ENCODE peak calls at places on chromosomes 16 and 17, in eight cellular contexts. One of them, this sample, is unnamed.
A peak's percentile ranks its signal among the peaks of the same experiment; 100 is the strongest.

GRCh38 chr17:61265397-61265796 is 134.2 kb upstream of the TBX2 start:
- DNase-seq in body of pancreas: no peak
- DNase-seq in uterus: no peak
- DNase-seq in tibial nerve: no peak
- DNase-seq in A549: no peak
- DNase-seq in transverse colon: no peak
- DNase-seq in heart left ventricle: no peak
- DNase-seq in ovary: no peak
- DNase-seq in this sample: no peak

GRCh38 chr17:2179615-2180295 is 123.8 kb downstream of the SMG6 start:
- DNase-seq in body of pancreas: peak; percentile 83
- DNase-seq in uterus: peak; percentile 94
- DNase-seq in tibial nerve: peak; percentile 98
- DNase-seq in A549: no peak
- DNase-seq in transverse colon: peak; percentile 67
- DNase-seq in heart left ventricle: peak; percentile 89
- DNase-seq in ovary: peak; percentile 92
- DNase-seq in this sample: peak; percentile 92

GRCh38 chr16:88505405-88506082 is 52.5 kb downstream of the ZFPM1 start:
- DNase-seq in body of pancreas: peak; percentile 95
- DNase-seq in uterus: peak; percentile 37
- DNase-seq in tibial nerve: no peak
- DNase-seq in A549: peak; percentile 75
- DNase-seq in transverse colon: peak; percentile 89
- DNase-seq in heart left ventricle: no peak
- DNase-seq in ovary: no peak
- DNase-seq in this sample: peak; percentile 90

GRCh38 chr17:54521137-54521536 is 379.5 kb upstream of the TOM1L1 start:
- DNase-seq in body of pancreas: no peak
- DNase-seq in uterus: no peak
- DNase-seq in tibial nerve: no peak
- DNase-seq in A549: no peak
- DNase-seq in transverse colon: no peak
- DNase-seq in heart left ventricle: no peak
- DNase-seq in ovary: no peak
- DNase-seq in this sample: no peak

GRCh38 chr16:89360760-89361435 is 129.5 kb downstream of the ANKRD11 start:
- DNase-seq in body of pancreas: peak; percentile 40
- DNase-seq in uterus: no peak
- DNase-seq in tibial nerve: no peak
- DNase-seq in A549: no peak
- DNase-seq in transverse colon: peak; percentile 58
- DNase-seq in heart left ventricle: no peak
- DNase-seq in ovary: no peak
- DNase-seq in this sample: peak; percentile 57

GRCh38 chr17:39209317-39210092 is 9.4 kb downstream of the RPL19 start:
- DNase-seq in body of pancreas: peak; percentile 42
- DNase-seq in uterus: peak; percentile 79
- DNase-seq in tibial nerve: peak; percentile 74
- DNase-seq in A549: no peak
- DNase-seq in transverse colon: peak; percentile 70
- DNase-seq in heart left ventricle: peak; percentile 90
- DNase-seq in ovary: peak; percentile 81
- DNase-seq in this sample: no peak

GRCh38 chr17:17511971-17512858 is 16.0 kb upstream of the RASD1 start:
- DNase-seq in body of pancreas: no peak
- DNase-seq in uterus: peak; percentile 47
- DNase-seq in tibial nerve: no peak
- DNase-seq in A549: peak; percentile 39
- DNase-seq in transverse colon: no peak
- DNase-seq in heart left ventricle: peak; percentile 28
- DNase-seq in ovary: peak; percentile 37
- DNase-seq in this sample: peak; percentile 55

GRCh38 chr16:65010136-65010535 is 111.7 kb downstream of the CDH11 start:
- DNase-seq in body of pancreas: no peak
- DNase-seq in uterus: no peak
- DNase-seq in tibial nerve: no peak
- DNase-seq in A549: no peak
- DNase-seq in transverse colon: no peak
- DNase-seq in heart left ventricle: no peak
- DNase-seq in ovary: no peak
- DNase-seq in this sample: no peak

GRCh38 chr17:77724876-77725615 is 233.5 kb upstream of the TNRC6C start:
- DNase-seq in body of pancreas: no peak
- DNase-seq in uterus: no peak
- DNase-seq in tibial nerve: no peak
- DNase-seq in A549: no peak
- DNase-seq in transverse colon: peak; percentile 61
- DNase-seq in heart left ventricle: no peak
- DNase-seq in ovary: no peak
- DNase-seq in this sample: no peak

GRCh38 chr16:51149721-51150158 is 1.3 kb downstream of the SALL1 start:
- DNase-seq in body of pancreas: no peak
- DNase-seq in uterus: no peak
- DNase-seq in tibial nerve: no peak
- DNase-seq in A549: no peak
- DNase-seq in transverse colon: no peak
- DNase-seq in heart left ventricle: no peak
- DNase-seq in ovary: peak; percentile 19
- DNase-seq in this sample: no peak

GRCh38 chr17:45923511-45924268 is 29.3 kb downstream of the MAPT start:
- DNase-seq in body of pancreas: no peak
- DNase-seq in uterus: no peak
- DNase-seq in tibial nerve: peak; percentile 13
- DNase-seq in A549: no peak
- DNase-seq in transverse colon: no peak
- DNase-seq in heart left ventricle: no peak
- DNase-seq in ovary: no peak
- DNase-seq in this sample: no peak

GRCh38 chr17:50794361-50794760 is 27.0 kb upstream of the ANKRD40CL start:
- DNase-seq in body of pancreas: no peak
- DNase-seq in uterus: no peak
- DNase-seq in tibial nerve: no peak
- DNase-seq in A549: no peak
- DNase-seq in transverse colon: no peak
- DNase-seq in heart left ventricle: no peak
- DNase-seq in ovary: no peak
- DNase-seq in this sample: no peak

GRCh38 chr16:30574678-30575077 is 3.2 kb upstream of the ZNF688 start:
- DNase-seq in body of pancreas: no peak
- DNase-seq in uterus: no peak
- DNase-seq in tibial nerve: no peak
- DNase-seq in A549: no peak
- DNase-seq in transverse colon: no peak
- DNase-seq in heart left ventricle: no peak
- DNase-seq in ovary: no peak
- DNase-seq in this sample: no peak

GRCh38 chr17:77083547-77083946 is 57.2 kb upstream of the SEC14L1 start:
- DNase-seq in body of pancreas: no peak
- DNase-seq in uterus: no peak
- DNase-seq in tibial nerve: no peak
- DNase-seq in A549: no peak
- DNase-seq in transverse colon: peak; percentile 47
- DNase-seq in heart left ventricle: no peak
- DNase-seq in ovary: no peak
- DNase-seq in this sample: no peak

DNA sequence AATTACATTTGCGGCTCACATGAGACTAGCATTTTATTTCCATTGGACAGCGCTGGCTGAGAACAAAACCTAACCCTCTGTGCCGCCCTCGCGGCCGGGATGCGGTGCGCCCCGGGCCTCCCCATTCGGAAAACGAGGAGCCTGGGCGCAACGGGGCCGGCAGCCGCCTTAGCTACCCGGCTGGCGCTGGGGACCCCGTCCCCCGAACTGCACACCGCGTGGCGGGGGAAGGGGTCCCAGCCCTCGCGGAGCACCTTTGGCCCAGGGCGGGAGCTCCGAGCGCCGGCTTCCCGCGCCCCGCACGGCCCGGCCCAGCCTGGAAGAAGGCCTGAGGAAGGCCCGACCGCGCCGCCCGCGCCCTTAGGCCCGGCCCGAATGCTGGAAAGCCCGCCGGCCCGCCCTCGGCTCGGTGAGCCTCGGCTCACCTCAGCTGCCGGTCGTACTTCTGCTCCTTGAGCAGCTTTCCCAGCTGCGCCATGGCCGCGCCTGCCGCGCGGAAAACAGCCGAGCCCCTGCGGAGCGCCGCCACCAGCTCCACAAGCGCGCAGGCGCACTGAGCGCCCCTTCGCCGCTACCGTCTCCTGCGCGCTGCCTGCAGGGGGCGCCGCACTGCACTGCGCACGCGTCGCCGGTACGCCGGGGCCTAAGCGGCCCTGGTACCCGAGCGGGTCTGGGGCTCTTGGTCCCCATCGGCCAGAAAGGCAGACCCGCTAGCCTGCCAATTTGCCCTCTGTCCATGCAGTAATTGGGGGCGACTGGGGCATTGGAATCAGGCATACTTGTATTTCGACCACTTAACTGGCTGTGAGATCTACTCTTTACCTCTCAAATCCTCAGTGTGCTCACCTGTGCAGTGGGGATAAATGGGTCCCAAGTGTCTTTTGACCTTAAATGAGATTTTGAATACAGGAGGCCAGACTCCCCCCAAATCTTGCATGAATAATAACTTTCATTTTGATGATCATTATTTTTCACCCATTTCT is at the start of gene NAE1:
- DNase-seq in body of pancreas: peak; percentile 89
- DNase-seq in uterus: peak; percentile 73
- DNase-seq in tibial nerve: peak; percentile 69
- DNase-seq in A549: peak; percentile 91
- DNase-seq in transverse colon: peak; percentile 90
- DNase-seq in heart left ventricle: peak; percentile 89
- DNase-seq in ovary: peak; percentile 82
- DNase-seq in this sample: peak; percentile 90
- TF ChIP-seq POLR2A in body of pancreas: peak; percentile 85
- TF ChIP-seq POLR2A in uterus: peak; percentile 94
- TF ChIP-seq POLR2A in tibial nerve: peak; percentile 86
- TF ChIP-seq POLR2A in A549: peak; percentile 90
- TF ChIP-seq POLR2A in transverse colon: peak; percentile 87
- TF ChIP-seq POLR2A in heart left ventricle: peak; percentile 79
- TF ChIP-seq POLR2A in ovary: peak; percentile 88
- TF ChIP-seq POLR2A in this sample: peak; percentile 87

GRCh38 chr16:83307206-83307990 is 500.4 kb upstream of the HSBP1 start:
- DNase-seq in body of pancreas: no peak
- DNase-seq in uterus: no peak
- DNase-seq in tibial nerve: no peak
- DNase-seq in A549: no peak
- DNase-seq in transverse colon: no peak
- DNase-seq in heart left ventricle: no peak
- DNase-seq in ovary: no peak
- DNase-seq in this sample: no peak

GRCh38 chr16:83300326-83300725 is 507.5 kb upstream of the HSBP1 start:
- DNase-seq in body of pancreas: no peak
- DNase-seq in uterus: no peak
- DNase-seq in tibial nerve: no peak
- DNase-seq in A549: no peak
- DNase-seq in transverse colon: no peak
- DNase-seq in heart left ventricle: no peak
- DNase-seq in ovary: no peak
- DNase-seq in this sample: no peak

GRCh38 chr16:83308414-83308813 is 499.4 kb upstream of the HSBP1 start:
- DNase-seq in body of pancreas: no peak
- DNase-seq in uterus: no peak
- DNase-seq in tibial nerve: no peak
- DNase-seq in A549: no peak
- DNase-seq in transverse colon: no peak
- DNase-seq in heart left ventricle: no peak
- DNase-seq in ovary: no peak
- DNase-seq in this sample: no peak

GRCh38 chr16:83301966-83302365 is 505.8 kb upstream of the HSBP1 start:
- DNase-seq in body of pancreas: no peak
- DNase-seq in uterus: no peak
- DNase-seq in tibial nerve: no peak
- DNase-seq in A549: no peak
- DNase-seq in transverse colon: no peak
- DNase-seq in heart left ventricle: no peak
- DNase-seq in ovary: no peak
- DNase-seq in this sample: no peak

GRCh38 chr16:83305092-83305491 is 502.7 kb upstream of the HSBP1 start:
- DNase-seq in body of pancreas: no peak
- DNase-seq in uterus: no peak
- DNase-seq in tibial nerve: no peak
- DNase-seq in A549: no peak
- DNase-seq in transverse colon: no peak
- DNase-seq in heart left ventricle: no peak
- DNase-seq in ovary: no peak
- DNase-seq in this sample: no peak
- H3K27ac ChIP-seq in body of pancreas: no peak overlapping the region
- H3K27ac ChIP-seq in uterus: no peak overlapping the region
- H3K27ac ChIP-seq in tibial nerve: no peak overlapping the region
- H3K27ac ChIP-seq in A549: no peak overlapping the region
- H3K27ac ChIP-seq in transverse colon: no peak overlapping the region
- H3K27ac ChIP-seq in heart left ventricle: no peak overlapping the region
- H3K27ac ChIP-seq in ovary: no peak overlapping the region
- H3K27ac ChIP-seq in this sample: no peak overlapping the region

DNA sequence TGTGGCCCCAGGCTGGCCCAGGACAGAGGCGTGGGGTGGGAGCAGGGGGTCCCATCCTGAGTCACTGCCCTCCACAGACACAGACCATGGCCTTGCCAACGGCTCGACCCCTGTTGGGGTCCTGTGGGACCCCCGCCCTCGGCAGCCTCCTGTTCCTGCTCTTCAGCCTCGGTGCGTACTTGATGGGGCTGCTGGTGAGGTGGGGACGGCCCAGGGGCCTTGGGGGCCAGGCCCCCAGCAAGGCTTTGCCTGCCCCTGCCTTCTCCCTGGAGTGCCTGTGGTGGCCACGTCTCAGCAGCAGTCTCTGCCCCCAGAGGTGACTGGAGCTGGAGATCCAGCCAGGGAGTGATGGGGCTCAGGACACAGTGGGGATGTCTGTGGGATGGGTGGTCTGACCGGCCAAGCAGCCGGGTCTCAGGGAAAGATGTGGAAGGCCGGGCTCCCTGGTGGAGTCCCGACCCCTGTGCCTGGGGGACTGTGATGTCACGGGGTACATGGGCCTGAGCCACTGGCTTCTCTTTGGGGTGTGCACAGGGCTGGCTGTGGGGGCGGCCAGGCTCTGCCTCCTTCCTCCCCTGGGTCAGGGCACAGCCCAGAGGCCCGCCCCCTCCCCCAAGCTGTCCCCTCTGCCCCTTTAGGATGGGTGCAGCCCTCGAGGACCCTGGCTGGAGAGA is 2.2 kb downstream of the MSLN start:
- DNase-seq in body of pancreas: no peak
- DNase-seq in uterus: no peak
- DNase-seq in tibial nerve: no peak
- DNase-seq in A549: no peak
- DNase-seq in transverse colon: no peak
- DNase-seq in heart left ventricle: no peak
- DNase-seq in ovary: no peak
- DNase-seq in this sample: no peak
- TF ChIP-seq POLR2A in body of pancreas: no peak
- TF ChIP-seq POLR2A in uterus: no peak
- TF ChIP-seq POLR2A in tibial nerve: no peak
- TF ChIP-seq POLR2A in A549: no peak
- TF ChIP-seq POLR2A in transverse colon: no peak
- TF ChIP-seq POLR2A in heart left ventricle: no peak
- TF ChIP-seq POLR2A in ovary: no peak
- TF ChIP-seq POLR2A in this sample: no peak

DNA sequence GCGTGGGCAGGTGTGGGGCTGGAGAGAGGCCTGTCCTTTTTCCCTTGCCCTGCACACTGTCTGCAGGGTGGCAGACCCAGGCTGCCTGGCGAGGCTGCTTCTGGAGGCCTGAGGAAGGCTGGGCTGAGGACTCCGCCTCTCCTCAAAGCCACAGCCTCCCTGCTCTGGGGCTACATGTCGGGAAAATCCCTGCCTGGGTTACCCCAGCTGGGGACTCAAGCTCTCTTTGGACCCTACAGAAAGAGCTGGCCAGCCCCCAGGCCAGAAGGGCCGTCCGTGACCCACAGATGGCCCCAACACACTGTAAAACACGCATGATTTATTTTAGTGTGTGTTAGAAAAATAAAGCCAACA is 33.8 kb upstream of the SLC38A10 start:
- DNase-seq in body of pancreas: no peak
- DNase-seq in uterus: no peak
- DNase-seq in tibial nerve: no peak
- DNase-seq in A549: peak; percentile 55
- DNase-seq in transverse colon: no peak
- DNase-seq in heart left ventricle: no peak
- DNase-seq in ovary: peak; percentile 61
- DNase-seq in this sample: no peak
- H3K27ac ChIP-seq in body of pancreas: peak overlapping the region; percentile 62
- H3K27ac ChIP-seq in uterus: peak overlapping the region; percentile 91
- H3K27ac ChIP-seq in tibial nerve: peak overlapping the region; percentile 51
- H3K27ac ChIP-seq in A549: peak overlapping the region; percentile 93
- H3K27ac ChIP-seq in transverse colon: peak overlapping the region; percentile 85
- H3K27ac ChIP-seq in heart left ventricle: peak overlapping the region; percentile 85
- H3K27ac ChIP-seq in ovary: peak overlapping the region; percentile 49
- H3K27ac ChIP-seq in this sample: peak overlapping the region; percentile 85